ENCODE peak calls at places on chromosomes 4 and X, in five cellular contexts. G is GM03348, H is brain microvascular endothelial cell, S is kidney epithelial cell, X is iPS-NIHi11. K is an unnamed sample.

GRCh38 chrX:124940536-124940935 is 379.1 kb upstream of the TEX13C start:
- DNase-seq in S (no peak), H (no peak), X (no peak), G (no peak), K (no peak)

GRCh38 chrX:20432746-20433374 is 166.2 kb upstream of the RPS6KA3 start:
- DNase-seq in G (no peak), S (no peak), X (no peak), H (no peak), K (peak)

GRCh38 chrX:40570346-40571093 is 10.2 kb upstream of the ATP6AP2 start:
- DNase-seq in H (no peak), X (peak), G (no peak), S (no peak), K (peak)

GRCh38 chr4:113821851-113822250 is 60.3 kb upstream of the CAMK2D start:
- DNase-seq in H (no peak), S (no peak), X (no peak), G (no peak), K (no peak)

GRCh38 chrX:82163701-82164100 is 961.8 kb downstream of the SH3BGRL start:
- DNase-seq in G (no peak), X (no peak), S (no peak), H (no peak), K (no peak)

GRCh38 chrX:139198936-139199335 is 331.6 kb upstream of the F9 start:
- DNase-seq in H (no peak), X (no peak), G (no peak), S (no peak), K (no peak)

GRCh38 chr4:123640824-123641223 is 244.2 kb downstream of the SPRY1 start:
- DNase-seq in S (no peak), X (no peak), H (no peak), G (no peak), K (no peak)

GRCh38 chr4:159010100-159010499 is 92.8 kb upstream of the RAPGEF2 start:
- DNase-seq in X (no peak), H (no peak), G (no peak), S (no peak), K (no peak)

GRCh38 chrX:83593634-83594294 is 85.7 kb downstream of the POU3F4 start:
- DNase-seq in S (no peak), H (no peak), X (no peak), G (no peak), K (no peak)

GRCh38 chrX:56738670-56739069 is 9.6 kb downstream of the NBDY start:
- DNase-seq in H (no peak), X (no peak), G (no peak), S (no peak), K (no peak)

K was measured in MV-4-11.